ENCODE peak calls at places on chromosomes 6 and 20, in seven cellular contexts. O is cardiac muscle cell, X is body of pancreas, E is left lung, V is tibial artery, D is AG10803, G is BJ. K is an unnamed sample.

GRCh38 chr6:40325791-40326190 is 261.4 kb downstream of the LRFN2 start:
- DNase-seq in O (no peak), X (no peak), E (no peak), V (no peak), D (no peak), G (no peak), K (no peak)

GRCh38 chr6:39375405-39375804 is 52.9 kb upstream of the KCNK16 start:
- DNase-seq in O (no peak), X (peak; percentile 49), E (no peak), V (no peak), D (no peak), G (no peak), K (no peak)

GRCh38 chr20:23630392-23630849 is 7.3 kb downstream of the CST3 start:
- DNase-seq in O (no peak), X (no peak), E (no peak), V (no peak), D (no peak), G (no peak), K (no peak)

GRCh38 chr6:116008470-116009229 is 52.0 kb downstream of the FRK start:
- DNase-seq in O (peak; percentile 70), X (no peak), E (no peak), V (no peak), D (peak; percentile 78), G (peak; percentile 19), K (peak; percentile 71)

GRCh38 chr20:56762829-56763228 is 133.7 kb downstream of the TFAP2C start:
- DNase-seq in O (no peak), X (no peak), E (no peak), V (no peak), D (no peak), G (no peak), K (no peak)

GRCh38 chr6:79404261-79404660 is 133.0 kb downstream of the LCA5 start:
- DNase-seq in O (no peak), X (no peak), E (no peak), V (no peak), D (no peak), G (no peak), K (no peak)

GRCh38 chr20:34189572-34190163 is 51.6 kb upstream of the ASIP start:
- DNase-seq in O (no peak), X (no peak), E (no peak), V (no peak), D (no peak), G (no peak), K (no peak)

GRCh38 chr20:22303523-22303922 is 280.8 kb downstream of the FOXA2 start:
- DNase-seq in O (no peak), X (no peak), E (no peak), V (no peak), D (no peak), G (no peak), K (no peak)

GRCh38 chr20:62191781-62192559 is 9.1 kb downstream of the MTG2 start:
- DNase-seq in O (no peak), X (no peak), E (no peak), V (no peak), D (no peak), G (no peak), K (no peak)

GRCh38 chr20:12111431-12112088 is 193.9 kb downstream of the BTBD3 start:
- DNase-seq in O (no peak), X (no peak), E (no peak), V (no peak), D (no peak), G (no peak), K (no peak)

GRCh38 chr6:41651962-41652657 is 13.8 kb downstream of the MDFI start:
- DNase-seq in O (no peak), X (no peak), E (no peak), V (no peak), D (no peak), G (no peak), K (no peak)

GRCh38 chr6:155154158-155154830 is 109.5 kb upstream of the CLDN20 start:
- DNase-seq in O (peak; percentile 74), X (no peak), E (no peak), V (no peak), D (peak; percentile 86), G (peak; percentile 90), K (peak; percentile 32)

GRCh38 chr6:96613291-96613999 is 50.5 kb downstream of the FHL5 start:
- DNase-seq in O (no peak), X (no peak), E (no peak), V (no peak), D (no peak), G (no peak), K (no peak)
- H3K4me3 ChIP-seq in O (no peak overlapping the region), X (no peak overlapping the region), E (no peak overlapping the region), V (no peak overlapping the region), D (no peak overlapping the region), G (no peak overlapping the region), K (no peak overlapping the region)

DNA sequence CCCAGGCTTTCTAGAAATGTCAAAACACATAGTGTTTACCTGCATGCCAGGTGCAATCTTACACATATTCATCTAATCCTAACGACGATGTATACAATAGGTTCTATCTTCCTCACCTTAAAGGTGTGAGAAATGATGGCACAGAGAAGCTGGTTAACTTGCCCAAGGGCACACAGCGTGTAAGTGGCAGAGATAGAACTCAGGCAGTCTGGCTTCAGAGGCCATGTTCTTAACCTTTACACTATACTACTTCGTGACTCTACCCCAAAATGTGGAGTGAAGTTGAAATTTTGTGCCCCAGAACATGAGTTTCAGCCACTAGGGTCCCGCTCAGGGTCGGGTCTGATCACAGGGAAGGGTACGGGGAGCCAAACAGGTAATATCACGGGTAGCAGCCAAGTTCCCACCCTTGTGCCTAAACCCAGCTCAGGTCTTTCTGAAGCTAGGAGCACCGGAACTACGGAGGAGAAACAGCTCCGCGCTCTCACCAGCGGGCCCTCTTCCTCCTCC is 523 bp downstream of the VPS52 start:
- DNase-seq in O (no peak), X (no peak), E (no peak), V (no peak), D (peak; percentile 20), G (no peak), K (no peak)
- TF ChIP-seq CTCF in O (no peak), X (no peak), E (no peak), V (no peak), D (no peak), G (no peak), K (peak; percentile 10)

GRCh38 chr20:1467355-1468116 is 887 bp upstream of the NSFL1C start:
- DNase-seq in O (no peak), X (peak; percentile 82), E (peak; percentile 59), V (peak; percentile 41), D (no peak), G (no peak), K (no peak)
- H3K4me3 ChIP-seq in O (no peak overlapping the region), X (no peak overlapping the region), E (no peak overlapping the region), V (peak overlapping the region; percentile 93), D (no peak overlapping the region), G (no peak overlapping the region), K (no peak overlapping the region)

GRCh38 chr20:35601990-35602389 is 13.6 kb upstream of the SPAG4 start:
- DNase-seq in O (no peak), X (no peak), E (no peak), V (no peak), D (no peak), G (no peak), K (no peak)
- TF ChIP-seq CTCF in O (no peak), X (no peak), E (no peak), V (no peak), D (no peak), G (no peak), K (no peak)

GRCh38 chr6:85675030-85675819 is 32.5 kb upstream of the SYNCRIP start:
- DNase-seq in O (peak; percentile 54), X (no peak), E (no peak), V (no peak), D (peak; percentile 38), G (no peak), K (no peak)
- H3K4me3 ChIP-seq in O (peak overlapping the region; percentile 91), X (no peak overlapping the region), E (no peak overlapping the region), V (peak overlapping the region; percentile 87), D (peak overlapping the region; percentile 81), G (no peak overlapping the region), K (peak overlapping the region; percentile 92)

GRCh38 chr6:111727798-111728197 is 122.1 kb upstream of the TRAF3IP2 start:
- DNase-seq in O (peak; percentile 69), X (no peak), E (no peak), V (no peak), D (no peak), G (no peak), K (no peak)
- TF ChIP-seq CTCF in O (peak; percentile 44), X (peak; percentile 16), E (no peak), V (peak; percentile 12), D (peak; percentile 33), G (no peak), K (peak; percentile 41)

K was measured in epithelial cell of proximal tubule.